ENCODE peak calls at places on chromosomes 12 and 14, in nine cellular contexts. One of them, this sample, is unnamed.

GRCh38 chr12:9754984-9755383 is 5.7 kb downstream of the CD69 start:
- DNase-seq in chondrocyte: no peak
- DNase-seq in effector CD4-positive, alpha-beta T cell: no peak
- DNase-seq in NCI-H460: no peak
- DNase-seq in amniotic stem cell: no peak
- DNase-seq in NCI-H1417: no peak
- DNase-seq in A549: no peak
- DNase-seq in pons: no peak
- DNase-seq in stimulated activated CD8-positive, alpha-beta memory T cell treated with anti-CD3 and anti-CD28 coated beads, Interleukin-15, amount 100 ng/mL, for 4 hours: no peak
- DNase-seq in this sample: no peak

GRCh38 chr12:46490635-46491034 is 118.1 kb upstream of the SLC38A2 start:
- DNase-seq in chondrocyte: no peak
- DNase-seq in A549: no peak
- DNase-seq in NCI-H460: no peak
- DNase-seq in pons: no peak
- DNase-seq in stimulated activated CD8-positive, alpha-beta memory T cell treated with anti-CD3 and anti-CD28 coated beads, Interleukin-15, amount 100 ng/mL, for 4 hours: no peak
- DNase-seq in NCI-H1417: no peak
- DNase-seq in effector CD4-positive, alpha-beta T cell: no peak
- DNase-seq in amniotic stem cell: no peak
- DNase-seq in this sample: no peak

GRCh38 chr14:74463697-74464096 is 29.4 kb downstream of the NPC2 start:
- DNase-seq in A549: no peak
- DNase-seq in chondrocyte: no peak
- DNase-seq in NCI-H460: no peak
- DNase-seq in amniotic stem cell: no peak
- DNase-seq in NCI-H1417: no peak
- DNase-seq in stimulated activated CD8-positive, alpha-beta memory T cell treated with anti-CD3 and anti-CD28 coated beads, Interleukin-15, amount 100 ng/mL, for 4 hours: no peak
- DNase-seq in pons: no peak
- DNase-seq in effector CD4-positive, alpha-beta T cell: no peak
- DNase-seq in this sample: no peak

GRCh38 chr14:74645735-74646134 is 33.7 kb upstream of the LTBP2 start:
- DNase-seq in NCI-H460: no peak
- DNase-seq in effector CD4-positive, alpha-beta T cell: no peak
- DNase-seq in stimulated activated CD8-positive, alpha-beta memory T cell treated with anti-CD3 and anti-CD28 coated beads, Interleukin-15, amount 100 ng/mL, for 4 hours: no peak
- DNase-seq in NCI-H1417: no peak
- DNase-seq in amniotic stem cell: no peak
- DNase-seq in pons: no peak
- DNase-seq in A549: no peak
- DNase-seq in chondrocyte: no peak
- DNase-seq in this sample: no peak

GRCh38 chr12:15662303-15662980 is 126.7 kb downstream of the EPS8 start:
- DNase-seq in NCI-H1417: no peak
- DNase-seq in A549: peak; percentile 78
- DNase-seq in pons: no peak
- DNase-seq in stimulated activated CD8-positive, alpha-beta memory T cell treated with anti-CD3 and anti-CD28 coated beads, Interleukin-15, amount 100 ng/mL, for 4 hours: no peak
- DNase-seq in chondrocyte: no peak
- DNase-seq in NCI-H460: peak; percentile 36
- DNase-seq in amniotic stem cell: peak; percentile 75
- DNase-seq in effector CD4-positive, alpha-beta T cell: no peak
- DNase-seq in this sample: no peak

GRCh38 chr14:92880851-92881250 is 42.1 kb upstream of the CHGA start:
- DNase-seq in NCI-H1417: peak; percentile 78
- DNase-seq in effector CD4-positive, alpha-beta T cell: no peak
- DNase-seq in chondrocyte: peak; percentile 43
- DNase-seq in stimulated activated CD8-positive, alpha-beta memory T cell treated with anti-CD3 and anti-CD28 coated beads, Interleukin-15, amount 100 ng/mL, for 4 hours: no peak
- DNase-seq in NCI-H460: peak; percentile 60
- DNase-seq in A549: peak; percentile 52
- DNase-seq in pons: peak; percentile 34
- DNase-seq in amniotic stem cell: no peak
- DNase-seq in this sample: peak; percentile 72

GRCh38 chr12:124720019-124720686 is 143.5 kb downstream of the SCARB1 start:
- DNase-seq in pons: no peak
- DNase-seq in A549: peak; percentile 41
- DNase-seq in NCI-H460: no peak
- DNase-seq in effector CD4-positive, alpha-beta T cell: no peak
- DNase-seq in stimulated activated CD8-positive, alpha-beta memory T cell treated with anti-CD3 and anti-CD28 coated beads, Interleukin-15, amount 100 ng/mL, for 4 hours: no peak
- DNase-seq in amniotic stem cell: no peak
- DNase-seq in NCI-H1417: peak; percentile 82
- DNase-seq in chondrocyte: no peak
- DNase-seq in this sample: peak; percentile 62

GRCh38 chr12:109542876-109543275 is 30.4 kb downstream of the MMAB start:
- DNase-seq in NCI-H1417: no peak
- DNase-seq in stimulated activated CD8-positive, alpha-beta memory T cell treated with anti-CD3 and anti-CD28 coated beads, Interleukin-15, amount 100 ng/mL, for 4 hours: no peak
- DNase-seq in A549: no peak
- DNase-seq in pons: no peak
- DNase-seq in effector CD4-positive, alpha-beta T cell: no peak
- DNase-seq in NCI-H460: no peak
- DNase-seq in amniotic stem cell: no peak
- DNase-seq in chondrocyte: no peak
- DNase-seq in this sample: no peak

GRCh38 chr12:96828169-96828789 is 78.8 kb upstream of the NEDD1 start:
- DNase-seq in amniotic stem cell: no peak
- DNase-seq in NCI-H1417: no peak
- DNase-seq in NCI-H460: no peak
- DNase-seq in pons: no peak
- DNase-seq in stimulated activated CD8-positive, alpha-beta memory T cell treated with anti-CD3 and anti-CD28 coated beads, Interleukin-15, amount 100 ng/mL, for 4 hours: no peak
- DNase-seq in chondrocyte: no peak
- DNase-seq in A549: no peak
- DNase-seq in effector CD4-positive, alpha-beta T cell: no peak
- DNase-seq in this sample: no peak

GRCh38 chr14:72744416-72745120 is 149.3 kb downstream of the DPF3 start:
- DNase-seq in A549: no peak
- DNase-seq in amniotic stem cell: no peak
- DNase-seq in stimulated activated CD8-positive, alpha-beta memory T cell treated with anti-CD3 and anti-CD28 coated beads, Interleukin-15, amount 100 ng/mL, for 4 hours: no peak
- DNase-seq in effector CD4-positive, alpha-beta T cell: no peak
- DNase-seq in NCI-H460: no peak
- DNase-seq in pons: no peak
- DNase-seq in NCI-H1417: no peak
- DNase-seq in chondrocyte: no peak
- DNase-seq in this sample: no peak

GRCh38 chr12:94186461-94187237 is 38.3 kb downstream of the PLXNC1 start:
- DNase-seq in NCI-H460: no peak
- DNase-seq in A549: no peak
- DNase-seq in effector CD4-positive, alpha-beta T cell: no peak
- DNase-seq in stimulated activated CD8-positive, alpha-beta memory T cell treated with anti-CD3 and anti-CD28 coated beads, Interleukin-15, amount 100 ng/mL, for 4 hours: no peak
- DNase-seq in chondrocyte: no peak
- DNase-seq in amniotic stem cell: no peak
- DNase-seq in NCI-H1417: peak; percentile 90
- DNase-seq in pons: peak; percentile 51
- DNase-seq in this sample: peak; percentile 79

GRCh38 chr12:100553851-100554404 is 19.6 kb upstream of the GAS2L3 start:
- DNase-seq in pons: no peak
- DNase-seq in NCI-H460: no peak
- DNase-seq in stimulated activated CD8-positive, alpha-beta memory T cell treated with anti-CD3 and anti-CD28 coated beads, Interleukin-15, amount 100 ng/mL, for 4 hours: no peak
- DNase-seq in NCI-H1417: no peak
- DNase-seq in effector CD4-positive, alpha-beta T cell: no peak
- DNase-seq in A549: no peak
- DNase-seq in chondrocyte: no peak
- DNase-seq in amniotic stem cell: no peak
- DNase-seq in this sample: no peak

GRCh38 chr14:23364164-23364571 is 804 bp downstream of the EFS start:
- DNase-seq in chondrocyte: no peak
- DNase-seq in stimulated activated CD8-positive, alpha-beta memory T cell treated with anti-CD3 and anti-CD28 coated beads, Interleukin-15, amount 100 ng/mL, for 4 hours: no peak
- DNase-seq in NCI-H460: no peak
- DNase-seq in A549: no peak
- DNase-seq in amniotic stem cell: no peak
- DNase-seq in effector CD4-positive, alpha-beta T cell: no peak
- DNase-seq in pons: peak; percentile 92
- DNase-seq in NCI-H1417: no peak
- DNase-seq in this sample: no peak

GRCh38 chr14:103898711-103899110 is 29.5 kb upstream of the TDRD9 start:
- DNase-seq in amniotic stem cell: no peak
- DNase-seq in stimulated activated CD8-positive, alpha-beta memory T cell treated with anti-CD3 and anti-CD28 coated beads, Interleukin-15, amount 100 ng/mL, for 4 hours: no peak
- DNase-seq in effector CD4-positive, alpha-beta T cell: no peak
- DNase-seq in A549: no peak
- DNase-seq in NCI-H1417: no peak
- DNase-seq in pons: no peak
- DNase-seq in chondrocyte: no peak
- DNase-seq in NCI-H460: no peak
- DNase-seq in this sample: no peak

GRCh38 chr14:104975481-104976197 is 2.5 kb downstream of the AHNAK2 start:
- DNase-seq in amniotic stem cell: no peak
- DNase-seq in effector CD4-positive, alpha-beta T cell: no peak
- DNase-seq in chondrocyte: peak; percentile 89
- DNase-seq in NCI-H1417: no peak
- DNase-seq in A549: no peak
- DNase-seq in NCI-H460: no peak
- DNase-seq in pons: no peak
- DNase-seq in stimulated activated CD8-positive, alpha-beta memory T cell treated with anti-CD3 and anti-CD28 coated beads, Interleukin-15, amount 100 ng/mL, for 4 hours: no peak
- DNase-seq in this sample: no peak

GRCh38 chr12:132603240-132604107 is 6.9 kb downstream of the LRCOL1 start:
- DNase-seq in pons: no peak
- DNase-seq in effector CD4-positive, alpha-beta T cell: no peak
- DNase-seq in NCI-H460: no peak
- DNase-seq in A549: no peak
- DNase-seq in NCI-H1417: no peak
- DNase-seq in amniotic stem cell: no peak
- DNase-seq in stimulated activated CD8-positive, alpha-beta memory T cell treated with anti-CD3 and anti-CD28 coated beads, Interleukin-15, amount 100 ng/mL, for 4 hours: no peak
- DNase-seq in chondrocyte: peak; percentile 86
- DNase-seq in this sample: no peak